ENCODE peak calls at places on chromosome 21, in seven cellular contexts. K is endodermal cell, V is cardiac muscle cell, A is GM23248, H is mammary epithelial cell, S is mesendoderm, O is stomach. T is an unnamed sample. For H3K27me3 and H3K4me1, the result is how much of the 10 kb centered on the place peaks cover.

GRCh38 chr21:15250384-15250783 is 185.6 kb upstream of the NRIP1 start:
- DNase-seq in A (peak), H (peak), S (no peak), K (no peak), V (no peak), O (no peak), T (no peak)

GRCh38 chr21:45525910-45526306 is 16.3 kb downstream of the SLC19A1 start:
- DNase-seq in A (no peak), O (peak), H (no peak), K (peak), S (no peak), V (no peak), T (no peak)

GRCh38 chr21:36883532-36884486 is 82.7 kb downstream of the HLCS start:
- DNase-seq in S (no peak), V (no peak), O (no peak), K (no peak), H (no peak), A (no peak), T (no peak)

GRCh38 chr21:16194851-16195251 is 465.1 kb downstream of the USP25 start:
- DNase-seq in S (no peak), A (peak), H (peak), V (peak), K (no peak), O (no peak), T (peak)

GRCh38 chr21:45990741-45991605 is 9.4 kb downstream of the COL6A1 start:
- DNase-seq in O (no peak), K (peak), V (no peak), A (no peak), S (no peak), H (no peak), T (no peak)

GRCh38 chr21:30426732-30427131 is 1.0 kb upstream of the KRTAP13-3 start:
- DNase-seq in V (no peak), O (no peak), H (no peak), K (peak), A (no peak), S (peak), T (no peak)

GRCh38 chr21:45322960-45323461 is 35.3 kb upstream of the POFUT2 start:
- DNase-seq in A (peak), V (no peak), H (no peak), K (peak), S (no peak), O (no peak), T (no peak)

GRCh38 chr21:17051054-17051453 is 461.8 kb upstream of the CXADR start:
- DNase-seq in V (peak), S (peak), K (peak), H (peak), A (peak), O (no peak), T (peak)

GRCh38 chr21:28633803-28634572 is 358.7 kb downstream of the LTN1 start:
- DNase-seq in O (no peak), A (peak), S (no peak), H (peak), K (no peak), V (no peak), T (peak)

GRCh38 chr21:25179116-25179515 is 428.2 kb downstream of the MRPL39 start:
- DNase-seq in V (no peak), K (no peak), O (no peak), A (peak), H (no peak), S (no peak), T (no peak)

GRCh38 chr21:46668381-46668780 is 32.9 kb downstream of the PRMT2 start:
- DNase-seq in H (no peak), O (no peak), S (no peak), A (no peak), K (no peak), V (no peak), T (no peak)

GRCh38 chr21:28444567-28444966 is 548.1 kb downstream of the LTN1 start:
- DNase-seq in V (no peak), S (no peak), A (peak), K (no peak), H (no peak), O (no peak), T (peak)

GRCh38 chr21:31766895-31767294 is 35.0 kb upstream of the SCAF4 start:
- DNase-seq in V (no peak), O (no peak), S (no peak), A (no peak), K (no peak), H (no peak), T (no peak)

GRCh38 chr21:15686506-15686905 is 43.3 kb upstream of the USP25 start:
- DNase-seq in A (no peak), K (no peak), O (no peak), S (no peak), V (no peak), H (no peak), T (no peak)

GRCh38 chr21:15210235-15210678 is 145.5 kb upstream of the NRIP1 start:
- DNase-seq in V (no peak), K (peak), A (peak), H (peak), S (peak), O (peak), T (no peak)

GRCh38 chr21:45104560-45104959 is 30.2 kb downstream of the ADARB1 start:
- DNase-seq in O (peak), K (no peak), S (no peak), A (peak), V (no peak), H (peak), T (no peak)

GRCh38 chr21:26124421-26124833 is 46.1 kb downstream of the APP start:
- DNase-seq in O (no peak), S (peak), V (peak), H (peak), A (peak), K (no peak), T (no peak)

GRCh38 chr21:28937737-28938136 is 54.9 kb downstream of the LTN1 start:
- DNase-seq in A (no peak), K (no peak), H (no peak), V (no peak), S (no peak), O (no peak), T (no peak)

GRCh38 chr21:43824883-43825609 is 35.7 kb downstream of the RRP1 start:
- DNase-seq in V (no peak), O (no peak), H (no peak), A (no peak), K (no peak), S (no peak), T (no peak)
- H3K27me3 ChIP-seq in V (under half), O (under half), H (under half), A (under half), K (under half), S (under half), T (under half)

GRCh38 chr21:34936874-34937563 is 112.1 kb downstream of the RUNX1 start:
- DNase-seq in A (peak), V (no peak), K (no peak), H (peak), O (no peak), S (no peak), T (no peak)
- H3K4me1 ChIP-seq in A (half or more), V (under half), K (under half), H (half or more), O (under half), S (under half), T (under half)

GRCh38 chr21:33021667-33022066 is 4.1 kb upstream of the OLIG2 start:
- DNase-seq in A (no peak), S (no peak), H (no peak), K (peak), V (no peak), O (no peak), T (no peak)
- H3K27me3 ChIP-seq in A (half or more), S (half or more), H (half or more), K (half or more), V (half or more), O (half or more), T (half or more)

DNA sequence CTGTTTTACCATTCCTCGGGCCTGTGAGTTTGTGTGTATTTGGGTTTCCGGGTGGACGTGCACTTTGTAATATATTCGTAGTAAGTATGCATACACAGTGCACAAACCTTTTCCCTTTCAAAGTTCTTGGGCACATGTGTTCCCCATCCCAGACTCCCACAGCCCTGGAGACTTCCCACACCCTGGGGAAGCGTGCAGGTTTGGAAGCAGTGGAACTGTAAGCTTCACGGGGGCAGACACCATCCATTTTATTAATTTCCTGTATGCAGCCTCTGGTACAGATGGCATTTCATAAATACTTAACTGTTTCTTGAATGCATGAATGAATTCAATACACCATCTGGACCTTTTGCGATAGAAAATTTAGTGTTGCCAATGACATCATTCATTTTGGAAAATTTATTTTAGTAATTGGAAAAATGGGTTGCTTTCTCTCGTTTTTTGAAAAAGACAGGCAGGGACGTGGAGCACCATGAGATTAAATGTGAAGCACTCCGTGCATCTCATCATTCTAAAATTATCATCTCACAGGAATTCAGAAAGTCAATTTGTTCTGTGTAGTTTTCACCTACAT is 10.8 kb downstream of the ETS2 start:
- DNase-seq in V (no peak), H (no peak), A (no peak), O (no peak), K (no peak), S (no peak), T (no peak)
- H3K4me1 ChIP-seq in V (under half), H (under half), A (under half), O (under half), K (under half), S (under half), T (under half)

GRCh38 chr21:41109174-41109573 is 58.8 kb upstream of the BACE2 start:
- DNase-seq in K (no peak), S (no peak), O (no peak), H (no peak), A (no peak), V (no peak), T (no peak)
- H3K27me3 ChIP-seq in K (under half), S (under half), O (under half), H (under half), A (under half), V (under half), T (under half)

DNA sequence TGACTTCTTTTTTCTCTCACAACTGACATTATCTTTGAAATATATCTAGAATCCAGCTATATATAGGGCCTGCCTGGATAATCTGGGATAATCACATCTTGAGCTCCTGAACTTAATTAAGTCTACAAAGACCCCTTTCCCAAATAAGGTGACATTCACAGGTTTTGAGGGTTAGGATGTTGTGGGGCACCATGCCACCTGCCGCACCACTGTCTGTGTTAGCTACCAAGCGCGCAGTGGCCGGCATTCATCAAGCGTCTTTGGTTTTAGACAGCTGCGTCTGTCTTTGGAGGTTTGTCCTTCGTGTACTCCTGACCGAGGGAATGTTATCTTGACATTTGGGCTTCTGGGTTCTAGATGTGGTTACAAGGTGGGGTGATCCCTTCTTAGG is 7.5 kb downstream of the TRAPPC10 start:
- DNase-seq in V (no peak), A (no peak), S (no peak), O (no peak), H (no peak), K (no peak), T (no peak)
- H3K4me1 ChIP-seq in V (under half), A (under half), S (under half), O (under half), H (under half), K (under half), T (under half)

DNA sequence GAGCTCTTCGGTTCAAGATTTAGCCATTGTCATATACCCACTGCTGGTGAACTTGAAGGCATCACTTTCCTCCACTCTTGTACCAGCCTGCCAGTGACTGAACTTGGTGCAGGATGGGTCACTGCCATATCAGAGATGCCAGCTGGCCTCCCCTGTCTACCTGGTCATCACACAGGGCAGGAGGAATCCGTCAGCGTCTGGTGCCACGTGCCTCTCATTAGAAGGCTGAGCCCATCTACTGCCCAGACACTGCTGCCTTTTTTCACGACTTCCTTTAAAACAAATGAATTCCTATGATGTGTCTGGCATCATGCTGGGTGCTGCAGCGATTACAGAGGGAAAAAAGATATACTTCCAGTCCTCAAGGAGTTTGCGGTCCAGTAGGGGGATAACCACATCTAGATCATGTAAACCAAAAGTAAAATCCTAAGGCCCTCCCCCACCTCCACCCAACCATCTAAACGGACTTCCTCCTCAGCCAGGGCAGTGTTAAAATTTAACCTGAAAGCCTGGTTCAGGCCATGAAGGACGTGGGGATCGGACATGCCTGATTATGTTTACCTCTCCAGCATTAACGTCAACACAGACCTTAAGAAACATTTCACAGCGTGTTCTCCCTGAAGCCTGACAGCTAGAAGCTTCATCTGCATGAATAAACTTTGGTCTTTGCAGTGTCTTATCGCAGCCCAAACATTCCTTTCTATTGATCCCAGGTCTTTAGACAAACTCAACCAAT is 29.2 kb upstream of the PDE9A start:
- DNase-seq in A (no peak), H (no peak), K (no peak), V (no peak), S (no peak), O (no peak), T (no peak)
- H3K27me3 ChIP-seq in A (half or more), H (under half), K (under half), V (under half), S (under half), O (under half), T (half or more)

T was measured in adipocyte.